ENCODE peak calls at places on chromosomes 6 and 20, in nine cellular contexts. N is type B pancreatic cell, R is HS-27A, Q is ELF-1, V is left cardiac atrium, O is upper lobe of right lung, L is astrocyte of the spinal cord, K is tibial artery, Z is EL. T is an unnamed sample.

GRCh38 chr6:128139519-128139918 is 238.7 kb upstream of the THEMIS start:
- DNase-seq in N (no peak), R (no peak), Q (no peak), V (no peak), O (no peak), L (peak; percentile 56), K (no peak), Z (peak; percentile 29), T (no peak)

GRCh38 chr20:63781181-63781580 is 41.6 kb downstream of the SLC2A4RG start:
- DNase-seq in N (no peak), R (no peak), Q (no peak), V (no peak), O (no peak), L (no peak), K (no peak), Z (no peak), T (no peak)

GRCh38 chr6:137852346-137852745 is 14.7 kb upstream of the TNFAIP3 start:
- DNase-seq in N (no peak), R (no peak), Q (no peak), V (no peak), O (no peak), L (no peak), K (no peak), Z (no peak), T (no peak)

GRCh38 chr20:62808211-62808865 is 3.7 kb downstream of the OGFR start:
- DNase-seq in N (peak; percentile 84), R (no peak), Q (peak; percentile 85), V (peak; percentile 66), O (peak; percentile 84), L (peak; percentile 41), K (peak; percentile 81), Z (peak; percentile 66), T (peak; percentile 64)

GRCh38 chr20:45138451-45139300 is 14.4 kb upstream of the WFDC12 start:
- DNase-seq in N (no peak), R (no peak), Q (peak; percentile 84), V (peak; percentile 36), O (peak; percentile 90), L (no peak), K (no peak), Z (peak; percentile 8), T (peak; percentile 42)

GRCh38 chr6:129648819-129649491 is 61.0 kb downstream of the ARHGAP18 start:
- DNase-seq in N (no peak), R (no peak), Q (no peak), V (no peak), O (no peak), L (no peak), K (no peak), Z (no peak), T (no peak)

GRCh38 chr20:2751868-2752630 is 48.4 kb downstream of the CPXM1 start:
- DNase-seq in N (no peak), R (no peak), Q (no peak), V (no peak), O (peak; percentile 74), L (no peak), K (no peak), Z (peak; percentile 27), T (peak; percentile 28)

GRCh38 chr6:166556871-166557322 is 29.6 kb downstream of the RAMACL start:
- DNase-seq in N (no peak), R (peak; percentile 98), Q (no peak), V (peak; percentile 86), O (peak; percentile 94), L (peak; percentile 91), K (peak; percentile 96), Z (peak; percentile 87), T (peak; percentile 88)

GRCh38 chr6:81795890-81796289 is 43.4 kb upstream of the TENT5A start:
- DNase-seq in N (no peak), R (no peak), Q (no peak), V (no peak), O (no peak), L (no peak), K (no peak), Z (no peak), T (no peak)

GRCh38 chr6:134049176-134049575 is 3.2 kb downstream of the SLC2A12 start:
- DNase-seq in N (no peak), R (no peak), Q (no peak), V (no peak), O (no peak), L (no peak), K (no peak), Z (no peak), T (no peak)

GRCh38 chr6:37473364-37474095 is 26.2 kb downstream of the CCDC167 start:
- DNase-seq in N (no peak), R (no peak), Q (no peak), V (peak; percentile 79), O (no peak), L (peak; percentile 54), K (no peak), Z (peak; percentile 80), T (no peak)

GRCh38 chr6:140921366-140922226 is 1211.1 kb upstream of the GJE1 start:
- DNase-seq in N (no peak), R (peak; percentile 69), Q (peak; percentile 14), V (no peak), O (no peak), L (peak; percentile 84), K (no peak), Z (peak; percentile 82), T (peak; percentile 87)

GRCh38 chr20:20709858-20710257 is 2.6 kb downstream of the RALGAPA2 start:
- DNase-seq in N (no peak), R (no peak), Q (no peak), V (no peak), O (no peak), L (no peak), K (no peak), Z (no peak), T (no peak)

GRCh38 chr6:87197547-87197946 is 42.2 kb downstream of the ZNF292 start:
- DNase-seq in N (no peak), R (no peak), Q (no peak), V (no peak), O (no peak), L (no peak), K (no peak), Z (no peak), T (no peak)

GRCh38 chr6:71248306-71248705 is 40.3 kb upstream of the OGFRL1 start:
- DNase-seq in N (no peak), R (no peak), Q (peak; percentile 58), V (no peak), O (no peak), L (peak; percentile 70), K (no peak), Z (peak; percentile 99), T (no peak)

GRCh38 chr20:38805958-38806854 is 709 bp downstream of the PPP1R16B start:
- DNase-seq in N (no peak), R (no peak), Q (no peak), V (no peak), O (peak; percentile 68), L (no peak), K (no peak), Z (no peak), T (peak; percentile 9)

GRCh38 chr20:10647471-10647870 is 26.3 kb downstream of the JAG1 start:
- DNase-seq in N (no peak), R (no peak), Q (peak; percentile 87), V (no peak), O (no peak), L (no peak), K (peak; percentile 68), Z (peak; percentile 35), T (peak; percentile 38)

T was measured in cardiac muscle cell.